ENCODE peak calls at places on chromosome 5, in nine cellular contexts. One of them, this sample, is unnamed.

GRCh38 chr5:135221187-135221473 is 177.9 kb downstream of the MACROH2A1 start:
- DNase-seq in HepG2: no peak
- DNase-seq in stomach: peak; percentile 22
- DNase-seq in tibial nerve: no peak
- DNase-seq in GM12878: no peak
- DNase-seq in suprapubic skin: peak; percentile 60
- DNase-seq in H1: no peak
- DNase-seq in transverse colon: no peak
- DNase-seq in K562: no peak
- DNase-seq in this sample: no peak

GRCh38 chr5:39517800-39518199 is 93.0 kb upstream of the DAB2 start:
- DNase-seq in transverse colon: no peak
- DNase-seq in GM12878: no peak
- DNase-seq in suprapubic skin: no peak
- DNase-seq in H1: no peak
- DNase-seq in stomach: no peak
- DNase-seq in HepG2: no peak
- DNase-seq in tibial nerve: no peak
- DNase-seq in K562: no peak
- DNase-seq in this sample: no peak

GRCh38 chr5:63603001-63603400 is 359.2 kb downstream of the HTR1A start:
- DNase-seq in GM12878: no peak
- DNase-seq in suprapubic skin: no peak
- DNase-seq in stomach: no peak
- DNase-seq in K562: no peak
- DNase-seq in tibial nerve: no peak
- DNase-seq in transverse colon: no peak
- DNase-seq in H1: no peak
- DNase-seq in HepG2: no peak
- DNase-seq in this sample: no peak

GRCh38 chr5:132363431-132364112 is 5.9 kb upstream of the SLC22A5 start:
- DNase-seq in GM12878: no peak
- DNase-seq in H1: no peak
- DNase-seq in transverse colon: no peak
- DNase-seq in tibial nerve: no peak
- DNase-seq in K562: no peak
- DNase-seq in stomach: no peak
- DNase-seq in suprapubic skin: no peak
- DNase-seq in HepG2: no peak
- DNase-seq in this sample: no peak

GRCh38 chr5:102971693-102972293 is 148.1 kb downstream of the GIN1 start:
- DNase-seq in suprapubic skin: no peak
- DNase-seq in tibial nerve: no peak
- DNase-seq in stomach: no peak
- DNase-seq in K562: no peak
- DNase-seq in HepG2: peak; percentile 1
- DNase-seq in GM12878: no peak
- DNase-seq in transverse colon: no peak
- DNase-seq in H1: no peak
- DNase-seq in this sample: no peak

GRCh38 chr5:62206150-62206829 is 99.7 kb upstream of the KIF2A start:
- DNase-seq in stomach: no peak
- DNase-seq in K562: no peak
- DNase-seq in H1: peak; percentile 33
- DNase-seq in HepG2: peak; percentile 18
- DNase-seq in suprapubic skin: no peak
- DNase-seq in tibial nerve: no peak
- DNase-seq in transverse colon: no peak
- DNase-seq in GM12878: no peak
- DNase-seq in this sample: no peak

GRCh38 chr5:161720460-161720859 is 34.9 kb downstream of the GABRA6 start:
- DNase-seq in stomach: no peak
- DNase-seq in suprapubic skin: no peak
- DNase-seq in H1: no peak
- DNase-seq in transverse colon: no peak
- DNase-seq in tibial nerve: no peak
- DNase-seq in HepG2: no peak
- DNase-seq in K562: no peak
- DNase-seq in GM12878: no peak
- DNase-seq in this sample: no peak

GRCh38 chr5:107501965-107502691 is 168.6 kb downstream of the EFNA5 start:
- DNase-seq in K562: no peak
- DNase-seq in stomach: no peak
- DNase-seq in GM12878: no peak
- DNase-seq in tibial nerve: no peak
- DNase-seq in H1: no peak
- DNase-seq in transverse colon: no peak
- DNase-seq in HepG2: no peak
- DNase-seq in suprapubic skin: no peak
- DNase-seq in this sample: no peak

GRCh38 chr5:130425405-130425804 is 521.1 kb downstream of the CHSY3 start:
- DNase-seq in transverse colon: no peak
- DNase-seq in H1: no peak
- DNase-seq in GM12878: no peak
- DNase-seq in suprapubic skin: no peak
- DNase-seq in tibial nerve: no peak
- DNase-seq in stomach: no peak
- DNase-seq in K562: no peak
- DNase-seq in HepG2: peak; percentile 3
- DNase-seq in this sample: no peak

GRCh38 chr5:158967566-158967965 is 132.2 kb downstream of the EBF1 start:
- DNase-seq in stomach: no peak
- DNase-seq in tibial nerve: no peak
- DNase-seq in K562: no peak
- DNase-seq in transverse colon: no peak
- DNase-seq in suprapubic skin: no peak
- DNase-seq in HepG2: no peak
- DNase-seq in H1: no peak
- DNase-seq in GM12878: no peak
- DNase-seq in this sample: no peak

GRCh38 chr5:124860271-124860670 is 113.8 kb upstream of the ZNF608 start:
- DNase-seq in tibial nerve: no peak
- DNase-seq in GM12878: no peak
- DNase-seq in transverse colon: no peak
- DNase-seq in HepG2: no peak
- DNase-seq in suprapubic skin: no peak
- DNase-seq in stomach: no peak
- DNase-seq in H1: no peak
- DNase-seq in K562: no peak
- DNase-seq in this sample: no peak

GRCh38 chr5:142841511-142842255 is 71.5 kb downstream of the ARHGAP26 start:
- DNase-seq in H1: no peak
- DNase-seq in stomach: no peak
- DNase-seq in K562: no peak
- DNase-seq in GM12878: no peak
- DNase-seq in transverse colon: no peak
- DNase-seq in tibial nerve: peak; percentile 33
- DNase-seq in suprapubic skin: no peak
- DNase-seq in HepG2: no peak
- DNase-seq in this sample: no peak
- H3K4me1 ChIP-seq in H1: no peaks in the 10 kb centered on the region
- H3K4me1 ChIP-seq in stomach: peaks cover 56% of the 10 kb centered on the region
- H3K4me1 ChIP-seq in K562: no peaks in the 10 kb centered on the region
- H3K4me1 ChIP-seq in GM12878: peaks cover 18% of the 10 kb centered on the region
- H3K4me1 ChIP-seq in transverse colon: peaks cover 64% of the 10 kb centered on the region
- H3K4me1 ChIP-seq in tibial nerve: peaks cover 92% of the 10 kb centered on the region
- H3K4me1 ChIP-seq in suprapubic skin: peaks cover 49% of the 10 kb centered on the region
- H3K4me1 ChIP-seq in HepG2: peaks cover 58% of the 10 kb centered on the region
- H3K4me1 ChIP-seq in this sample: peaks cover 7% of the 10 kb centered on the region

DNA sequence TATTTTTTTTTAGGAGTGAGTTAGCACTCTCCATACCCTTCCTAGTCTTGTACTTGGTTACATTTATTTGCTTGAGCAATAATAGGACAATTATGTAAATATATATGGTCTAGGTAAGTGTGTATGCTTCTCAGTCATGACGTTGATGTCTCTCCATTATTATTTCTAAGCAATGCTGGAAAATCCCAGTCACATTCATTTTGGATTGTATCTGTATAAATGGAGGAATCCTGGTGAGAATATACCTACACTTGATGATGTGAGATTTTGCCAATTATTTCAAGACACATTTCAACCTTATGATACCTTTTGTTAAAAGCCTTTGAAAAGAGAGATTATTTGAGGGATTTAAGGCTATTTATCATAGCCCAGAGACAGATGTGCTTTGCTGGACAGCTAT is 2244.5 kb upstream of the WWC1 start:
- DNase-seq in K562: no peak
- DNase-seq in HepG2: no peak
- DNase-seq in stomach: no peak
- DNase-seq in GM12878: no peak
- DNase-seq in H1: no peak
- DNase-seq in suprapubic skin: no peak
- DNase-seq in transverse colon: no peak
- DNase-seq in tibial nerve: no peak
- DNase-seq in this sample: no peak
- TF ChIP-seq EP300 in K562: no peak
- TF ChIP-seq EP300 in HepG2: no peak
- TF ChIP-seq EP300 in stomach: no peak
- TF ChIP-seq EP300 in GM12878: no peak
- TF ChIP-seq EP300 in H1: no peak
- TF ChIP-seq EP300 in suprapubic skin: no peak
- TF ChIP-seq EP300 in transverse colon: no peak
- TF ChIP-seq EP300 in tibial nerve: no peak
- TF ChIP-seq EP300 in this sample: no peak

GRCh38 chr5:181200816-181201215 is 4.2 kb downstream of the TRIM7 start:
- DNase-seq in H1: no peak
- DNase-seq in HepG2: no peak
- DNase-seq in K562: no peak
- DNase-seq in tibial nerve: no peak
- DNase-seq in transverse colon: no peak
- DNase-seq in suprapubic skin: no peak
- DNase-seq in stomach: no peak
- DNase-seq in GM12878: no peak
- DNase-seq in this sample: no peak
- H3K4me1 ChIP-seq in H1: peaks cover 16% of the 10 kb centered on the region
- H3K4me1 ChIP-seq in HepG2: peaks cover 36% of the 10 kb centered on the region
- H3K4me1 ChIP-seq in K562: peaks cover 47% of the 10 kb centered on the region
- H3K4me1 ChIP-seq in tibial nerve: peaks cover 30% of the 10 kb centered on the region
- H3K4me1 ChIP-seq in transverse colon: peaks cover 25% of the 10 kb centered on the region
- H3K4me1 ChIP-seq in suprapubic skin: peaks cover 30% of the 10 kb centered on the region
- H3K4me1 ChIP-seq in stomach: peaks cover 25% of the 10 kb centered on the region
- H3K4me1 ChIP-seq in GM12878: peaks cover 26% of the 10 kb centered on the region
- H3K4me1 ChIP-seq in this sample: peaks cover 9% of the 10 kb centered on the region

GRCh38 chr5:179803651-179804598 is 2.7 kb downstream of the MGAT4B start:
- DNase-seq in transverse colon: no peak
- DNase-seq in suprapubic skin: peak; percentile 77
- DNase-seq in stomach: no peak
- DNase-seq in HepG2: peak; percentile 44
- DNase-seq in K562: peak; percentile 44
- DNase-seq in GM12878: no peak
- DNase-seq in H1: no peak
- DNase-seq in tibial nerve: no peak
- DNase-seq in this sample: peak; percentile 36
- TF ChIP-seq EP300 in transverse colon: no peak
- TF ChIP-seq EP300 in suprapubic skin: no peak
- TF ChIP-seq EP300 in stomach: no peak
- TF ChIP-seq EP300 in HepG2: no peak
- TF ChIP-seq EP300 in K562: no peak
- TF ChIP-seq EP300 in GM12878: no peak
- TF ChIP-seq EP300 in H1: no peak
- TF ChIP-seq EP300 in tibial nerve: no peak
- TF ChIP-seq EP300 in this sample: no peak

GRCh38 chr5:179268399-179268952 is 76.8 kb downstream of the ADAMTS2 start:
- DNase-seq in transverse colon: peak; percentile 4
- DNase-seq in K562: no peak
- DNase-seq in H1: no peak
- DNase-seq in suprapubic skin: peak; percentile 74
- DNase-seq in tibial nerve: peak; percentile 3
- DNase-seq in GM12878: no peak
- DNase-seq in stomach: peak; percentile 23
- DNase-seq in HepG2: peak; percentile 27
- DNase-seq in this sample: peak; percentile 32
- H3K4me1 ChIP-seq in transverse colon: peaks cover 7% of the 10 kb centered on the region
- H3K4me1 ChIP-seq in K562: peaks cover 5% of the 10 kb centered on the region
- H3K4me1 ChIP-seq in H1: peaks cover 6% of the 10 kb centered on the region
- H3K4me1 ChIP-seq in suprapubic skin: peaks cover 71% of the 10 kb centered on the region
- H3K4me1 ChIP-seq in tibial nerve: peaks cover 95% of the 10 kb centered on the region
- H3K4me1 ChIP-seq in GM12878: no peaks in the 10 kb centered on the region
- H3K4me1 ChIP-seq in stomach: peaks cover 51% of the 10 kb centered on the region
- H3K4me1 ChIP-seq in HepG2: peaks cover 70% of the 10 kb centered on the region
- H3K4me1 ChIP-seq in this sample: peaks cover 60% of the 10 kb centered on the region

GRCh38 chr5:111099058-111099778 is 7.1 kb downstream of the WDR36 start:
- DNase-seq in transverse colon: no peak
- DNase-seq in suprapubic skin: no peak
- DNase-seq in tibial nerve: no peak
- DNase-seq in H1: no peak
- DNase-seq in stomach: no peak
- DNase-seq in HepG2: no peak
- DNase-seq in K562: no peak
- DNase-seq in GM12878: no peak
- DNase-seq in this sample: no peak
- TF ChIP-seq EP300 in transverse colon: no peak
- TF ChIP-seq EP300 in suprapubic skin: no peak
- TF ChIP-seq EP300 in tibial nerve: no peak
- TF ChIP-seq EP300 in H1: no peak
- TF ChIP-seq EP300 in stomach: no peak
- TF ChIP-seq EP300 in HepG2: no peak
- TF ChIP-seq EP300 in K562: no peak
- TF ChIP-seq EP300 in GM12878: no peak
- TF ChIP-seq EP300 in this sample: no peak

GRCh38 chr5:143356855-143357254 is 46.6 kb downstream of the NR3C1 start:
- DNase-seq in stomach: no peak
- DNase-seq in GM12878: no peak
- DNase-seq in HepG2: no peak
- DNase-seq in K562: no peak
- DNase-seq in transverse colon: no peak
- DNase-seq in tibial nerve: no peak
- DNase-seq in H1: no peak
- DNase-seq in suprapubic skin: no peak
- DNase-seq in this sample: no peak

GRCh38 chr5:143361438-143361837 is 42.0 kb downstream of the NR3C1 start:
- DNase-seq in stomach: no peak
- DNase-seq in suprapubic skin: no peak
- DNase-seq in HepG2: no peak
- DNase-seq in K562: no peak
- DNase-seq in H1: no peak
- DNase-seq in GM12878: no peak
- DNase-seq in transverse colon: no peak
- DNase-seq in tibial nerve: no peak
- DNase-seq in this sample: no peak

GRCh38 chr5:143359869-143360268 is 43.6 kb downstream of the NR3C1 start:
- DNase-seq in transverse colon: no peak
- DNase-seq in suprapubic skin: no peak
- DNase-seq in tibial nerve: no peak
- DNase-seq in K562: no peak
- DNase-seq in stomach: no peak
- DNase-seq in H1: no peak
- DNase-seq in GM12878: no peak
- DNase-seq in HepG2: no peak
- DNase-seq in this sample: no peak

GRCh38 chr5:143364061-143364460 is 39.4 kb downstream of the NR3C1 start:
- DNase-seq in HepG2: no peak
- DNase-seq in H1: no peak
- DNase-seq in tibial nerve: no peak
- DNase-seq in suprapubic skin: no peak
- DNase-seq in GM12878: no peak
- DNase-seq in K562: no peak
- DNase-seq in stomach: no peak
- DNase-seq in transverse colon: no peak
- DNase-seq in this sample: no peak

DNA sequence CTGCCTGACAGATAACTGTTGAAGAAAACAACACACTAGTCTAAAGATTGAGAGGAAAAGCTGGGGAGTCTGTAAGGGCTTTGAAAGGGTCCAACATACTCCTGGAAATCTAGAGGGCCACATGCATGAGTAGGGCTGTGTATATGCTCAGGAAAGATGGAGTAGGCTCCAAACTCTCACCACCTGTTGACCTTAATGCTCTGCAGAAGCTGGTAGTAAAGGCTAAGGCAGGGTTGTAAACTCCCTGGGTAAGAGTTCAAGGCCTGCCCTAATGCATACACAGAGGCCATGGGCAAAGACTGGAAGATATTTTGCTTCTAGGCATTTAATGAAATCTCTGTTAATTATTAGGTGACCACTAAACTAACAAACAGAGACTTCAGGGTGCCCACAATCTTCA is 40.7 kb downstream of the NR3C1 start:
- DNase-seq in stomach: no peak
- DNase-seq in H1: no peak
- DNase-seq in GM12878: no peak
- DNase-seq in K562: no peak
- DNase-seq in suprapubic skin: no peak
- DNase-seq in transverse colon: no peak
- DNase-seq in HepG2: peak; percentile 21
- DNase-seq in tibial nerve: no peak
- DNase-seq in this sample: no peak
- H3K4me1 ChIP-seq in stomach: peaks cover 31% of the 10 kb centered on the region
- H3K4me1 ChIP-seq in H1: no peaks in the 10 kb centered on the region
- H3K4me1 ChIP-seq in GM12878: peaks cover 19% of the 10 kb centered on the region
- H3K4me1 ChIP-seq in K562: no peaks in the 10 kb centered on the region
- H3K4me1 ChIP-seq in suprapubic skin: peaks cover 16% of the 10 kb centered on the region
- H3K4me1 ChIP-seq in transverse colon: no peaks in the 10 kb centered on the region
- H3K4me1 ChIP-seq in HepG2: peaks cover 38% of the 10 kb centered on the region
- H3K4me1 ChIP-seq in tibial nerve: peaks cover 35% of the 10 kb centered on the region
- H3K4me1 ChIP-seq in this sample: no peaks in the 10 kb centered on the region

This sample was measured in ovary.